ENCODE peak calls at places on chromosome 9, in seven cellular contexts. K is neural progenitor cell; X is M059J; B is T-cell; V is kidney epithelial cell; T is activated effector memory CD4-positive, alpha-beta T cell treated with Interleukin-2 at 50 U/mL for 16 hours; Q is NCI-H1694 treated with DMSO at 0.1 percent for 48 hours. P is an unnamed sample.

GRCh38 chr9:125850763-125851162 is 103.6 kb downstream of the PBX3 start:
- DNase-seq in Q (no peak), V (no peak), X (no peak), K (no peak), B (no peak), T (no peak), P (no peak)

GRCh38 chr9:134556531-134557068 is 85.0 kb upstream of the COL5A1 start:
- DNase-seq in B (no peak), Q (no peak), T (no peak), X (no peak), K (no peak), V (no peak), P (no peak)

GRCh38 chr9:78132688-78133033 is 101.0 kb upstream of the GNAQ start:
- DNase-seq in K (no peak), X (peak; percentile 18), Q (no peak), T (no peak), V (no peak), B (no peak), P (no peak)

GRCh38 chr9:98673681-98674080 is 35.1 kb downstream of the GABBR2 start:
- DNase-seq in X (no peak), V (no peak), B (no peak), T (no peak), K (no peak), Q (no peak), P (no peak)

GRCh38 chr9:81632599-81632998 is 56.7 kb downstream of the TLE1 start:
- DNase-seq in K (no peak), V (no peak), T (no peak), Q (no peak), B (no peak), X (peak; percentile 67), P (no peak)

GRCh38 chr9:6109571-6109970 is 94.1 kb upstream of the RANBP6 start:
- DNase-seq in T (no peak), K (no peak), X (peak; percentile 55), B (no peak), V (no peak), Q (no peak), P (no peak)

GRCh38 chr9:100222674-100223073 is 123.6 kb downstream of the INVS start:
- DNase-seq in K (peak; percentile 7), V (no peak), X (peak; percentile 64), T (no peak), B (no peak), Q (no peak), P (no peak)

GRCh38 chr9:75418518-75418917 is 330.2 kb downstream of the OSTF1 start:
- DNase-seq in Q (no peak), K (no peak), V (no peak), X (no peak), T (no peak), B (no peak), P (no peak)

GRCh38 chr9:35882265-35882848 is 12.2 kb upstream of the OR13J1 start:
- DNase-seq in X (peak; percentile 76), K (peak; percentile 84), T (peak; percentile 57), B (peak; percentile 74), V (no peak), Q (peak; percentile 81), P (peak; percentile 76)

GRCh38 chr9:73037613-73038012 is 84.8 kb upstream of the ALDH1A1 start:
- DNase-seq in K (no peak), T (no peak), X (peak; percentile 72), B (no peak), V (peak; percentile 31), Q (no peak), P (no peak)

GRCh38 chr9:21856301-21857094 is 54.1 kb downstream of the MTAP start:
- DNase-seq in B (no peak), Q (no peak), X (no peak), K (no peak), V (no peak), T (no peak), P (no peak)

GRCh38 chr9:87909310-87910041 is 8.3 kb upstream of the SPATA31C1 start:
- DNase-seq in V (no peak), T (no peak), X (peak; percentile 39), K (no peak), Q (no peak), B (no peak), P (no peak)

GRCh38 chr9:87792831-87793288 is 66.9 kb downstream of the CTSL start:
- DNase-seq in X (peak; percentile 93), B (no peak), K (no peak), V (no peak), Q (no peak), T (peak; percentile 36), P (no peak)

GRCh38 chr9:136806631-136807201 is 1.0 kb upstream of the RABL6 start:
- DNase-seq in V (no peak), Q (no peak), T (no peak), B (no peak), K (no peak), X (no peak), P (no peak)

GRCh38 chr9:123302348-123303214 is 34.2 kb upstream of the STRBP start:
- DNase-seq in B (peak; percentile 4), Q (no peak), V (no peak), K (no peak), X (no peak), T (no peak), P (no peak)

GRCh38 chr9:130183133-130183762 is 11.0 kb downstream of the NCS1 start:
- DNase-seq in V (peak; percentile 52), T (no peak), Q (no peak), X (peak; percentile 95), B (no peak), K (peak; percentile 64), P (no peak)

GRCh38 chr9:107390319-107390718 is 99.2 kb downstream of the KLF4 start:
- DNase-seq in Q (no peak), B (no peak), K (no peak), V (no peak), X (no peak), T (no peak), P (no peak)

GRCh38 chr9:72753261-72753893 is 199.5 kb downstream of the ALDH1A1 start:
- DNase-seq in K (no peak), X (peak; percentile 31), B (no peak), V (no peak), Q (no peak), T (no peak), P (no peak)

GRCh38 chr9:87119328-87119881 is 172.1 kb upstream of the GAS1 start:
- DNase-seq in B (no peak), T (no peak), X (peak; percentile 96), Q (no peak), K (no peak), V (no peak), P (no peak)

P was measured in CD8-positive, alpha-beta T cell.